ENCODE peak calls at places on chromosomes 6 and 20, in nine cellular contexts. S is keratinocyte; K is lower lobe of right lung; L is SJSA1; O is CD4-positive, CD25-positive, alpha-beta regulatory T cell; T is neural progenitor cell; Y is endothelial cell of umbilical vein; B is thyroid gland; Q is fibroblast of lung. M is an unnamed sample. For H3K4me1, the result is how much of the 10 kb centered on the place peaks cover.

GRCh38 chr6:36127462-36128016 is 2.8 kb upstream of the MAPK13 start:
- DNase-seq in S (no peak), K (peak), L (peak), O (no peak), T (no peak), Y (peak), B (peak), Q (peak), M (peak)

GRCh38 chr6:20978176-20978614 is 443.9 kb downstream of the CDKAL1 start:
- DNase-seq in S (no peak), K (no peak), L (no peak), O (no peak), T (no peak), Y (peak), B (no peak), Q (peak), M (peak)

GRCh38 chr6:106168097-106168888 is 82.2 kb downstream of the PRDM1 start:
- DNase-seq in S (no peak), K (no peak), L (no peak), O (no peak), T (no peak), Y (no peak), B (peak), Q (no peak), M (no peak)

GRCh38 chr20:3710703-3711417 is 1.5 kb downstream of the SIGLEC1 start:
- DNase-seq in S (no peak), K (peak), L (no peak), O (peak), T (peak), Y (peak), B (peak), Q (peak), M (peak)

GRCh38 chr6:158769696-158770446 is 49.3 kb downstream of the EZR start:
- DNase-seq in S (no peak), K (no peak), L (no peak), O (no peak), T (no peak), Y (no peak), B (no peak), Q (no peak), M (no peak)

GRCh38 chr20:37011147-37011546 is 59.6 kb upstream of the SAMHD1 start:
- DNase-seq in S (no peak), K (no peak), L (no peak), O (no peak), T (no peak), Y (no peak), B (no peak), Q (no peak), M (no peak)

GRCh38 chr20:3262566-3262965 is 23.6 kb upstream of the SLC4A11 start:
- DNase-seq in S (no peak), K (no peak), L (no peak), O (no peak), T (no peak), Y (no peak), B (no peak), Q (no peak), M (no peak)

GRCh38 chr6:98579089-98579488 is 255.3 kb upstream of the POU3F2 start:
- DNase-seq in S (no peak), K (no peak), L (peak), O (no peak), T (no peak), Y (no peak), B (no peak), Q (no peak), M (no peak)

GRCh38 chr6:81767163-81768000 is 14.9 kb upstream of the TENT5A start:
- DNase-seq in S (no peak), K (peak), L (no peak), O (no peak), T (no peak), Y (no peak), B (no peak), Q (peak), M (peak)

GRCh38 chr20:44780226-44780625 is 30.1 kb downstream of the RIMS4 start:
- DNase-seq in S (no peak), K (no peak), L (no peak), O (no peak), T (peak), Y (peak), B (peak), Q (peak), M (peak)

GRCh38 chr6:132400641-132401119 is 595 bp downstream of the MOXD1 start:
- DNase-seq in S (no peak), K (no peak), L (no peak), O (no peak), T (peak), Y (no peak), B (no peak), Q (no peak), M (peak)

GRCh38 chr6:132401120-132401940 is at the start of gene MOXD1:
- DNase-seq in S (no peak), K (no peak), L (peak), O (no peak), T (peak), Y (peak), B (peak), Q (peak), M (peak)

GRCh38 chr6:132399376-132400074 is 1.8 kb downstream of the MOXD1 start:
- DNase-seq in S (no peak), K (no peak), L (no peak), O (no peak), T (no peak), Y (no peak), B (no peak), Q (peak), M (peak)

GRCh38 chr6:132404330-132404729 is 3.1 kb upstream of the MOXD1 start:
- DNase-seq in S (no peak), K (no peak), L (no peak), O (no peak), T (no peak), Y (no peak), B (no peak), Q (no peak), M (no peak)

GRCh38 chr6:132401941-132402275 is 633 bp upstream of the MOXD1 start:
- DNase-seq in S (no peak), K (no peak), L (no peak), O (no peak), T (peak), Y (no peak), B (no peak), Q (no peak), M (no peak)
- H3K4me3 ChIP-seq in S (peak), K (peak), L (peak), O (no peak), T (peak), Y (no peak), B (no peak), Q (peak), M (peak)

GRCh38 chr6:17968081-17968518 is 19.3 kb downstream of the KIF13A start:
- DNase-seq in S (peak), K (no peak), L (peak), O (no peak), T (no peak), Y (no peak), B (peak), Q (no peak), M (peak)
- H3K4me1 ChIP-seq in S (half or more), K (under half), L (half or more), O (under half), T (under half), Y (under half), B (half or more), Q (under half), M (under half)

GRCh38 chr6:26312096-26312463 is 52.9 kb upstream of the BTN3A2 start:
- DNase-seq in S (no peak), K (no peak), L (no peak), O (no peak), T (no peak), Y (no peak), B (no peak), Q (no peak), M (peak)
- H3K4me3 ChIP-seq in S (peak), K (peak), L (peak), O (peak), T (peak), Y (peak), B (no peak), Q (peak), M (peak)

DNA sequence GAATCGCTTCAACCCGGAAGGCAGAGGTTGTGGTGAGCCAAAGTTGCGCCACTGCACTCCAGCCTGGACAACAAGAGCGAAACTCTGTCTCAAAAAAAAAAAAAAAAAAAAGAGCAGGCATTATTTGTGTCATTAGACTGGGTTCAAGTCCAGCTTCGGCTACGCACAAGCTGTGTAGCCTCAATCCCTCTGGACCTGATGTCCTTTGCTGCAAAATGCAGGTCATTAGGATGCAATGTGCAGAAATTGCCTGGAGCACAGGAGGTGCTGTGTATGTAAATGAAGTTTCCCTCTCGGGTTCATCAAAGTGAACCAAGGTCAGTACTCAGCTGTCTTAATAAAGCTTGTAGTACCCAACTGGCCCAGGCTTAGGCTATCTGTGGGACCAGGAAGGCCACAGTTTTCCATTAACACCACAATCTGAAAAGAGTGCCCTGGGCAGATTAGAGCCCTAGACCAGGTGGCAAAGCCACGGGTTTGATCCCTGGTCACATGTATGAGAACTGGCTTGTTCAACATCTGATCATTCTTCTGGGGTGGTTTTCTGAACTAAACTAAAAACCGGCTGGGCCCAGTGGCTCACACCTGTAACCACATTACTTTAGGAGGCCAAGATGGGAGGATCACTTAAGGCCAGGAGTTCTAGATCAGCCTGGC is 155.3 kb downstream of the ZMYND8 start:
- DNase-seq in S (no peak), K (no peak), L (no peak), O (no peak), T (no peak), Y (no peak), B (no peak), Q (no peak), M (no peak)
- H3K4me1 ChIP-seq in S (under half), K (under half), L (under half), O (under half), T (under half), Y (under half), B (under half), Q (under half), M (under half)

GRCh38 chr6:108561742-108562502 is 1.2 kb downstream of the FOXO3 start:
- DNase-seq in S (no peak), K (peak), L (peak), O (no peak), T (peak), Y (peak), B (peak), Q (no peak), M (peak)

GRCh38 chr6:108562503-108562993 is 1.8 kb downstream of the FOXO3 start:
- DNase-seq in S (peak), K (peak), L (peak), O (no peak), T (peak), Y (peak), B (peak), Q (peak), M (peak)

GRCh38 chr6:108559884-108560462 is 744 bp upstream of the FOXO3 start:
- DNase-seq in S (no peak), K (peak), L (peak), O (no peak), T (peak), Y (peak), B (peak), Q (peak), M (no peak)

GRCh38 chr6:108559097-108559883 is 1.4 kb upstream of the FOXO3 start:
- DNase-seq in S (no peak), K (peak), L (peak), O (peak), T (peak), Y (peak), B (peak), Q (peak), M (peak)

GRCh38 chr6:108560463-108561308 is at the start of gene FOXO3:
- DNase-seq in S (no peak), K (peak), L (peak), O (peak), T (peak), Y (peak), B (peak), Q (peak), M (peak)
- H3K4me3 ChIP-seq in S (peak), K (peak), L (peak), O (peak), T (peak), Y (peak), B (peak), Q (peak), M (peak)

GRCh38 chr6:3403244-3404154 is 53.4 kb downstream of the SLC22A23 start:
- DNase-seq in S (peak), K (no peak), L (no peak), O (no peak), T (no peak), Y (peak), B (no peak), Q (no peak), M (no peak)

GRCh38 chr6:3406928-3407809 is 49.7 kb downstream of the SLC22A23 start:
- DNase-seq in S (no peak), K (no peak), L (no peak), O (no peak), T (no peak), Y (no peak), B (no peak), Q (no peak), M (no peak)

GRCh38 chr6:3406362-3406809 is 50.5 kb downstream of the SLC22A23 start:
- DNase-seq in S (no peak), K (no peak), L (no peak), O (no peak), T (no peak), Y (no peak), B (no peak), Q (no peak), M (no peak)

GRCh38 chr6:3405679-3406078 is 51.2 kb downstream of the SLC22A23 start:
- DNase-seq in S (no peak), K (no peak), L (no peak), O (no peak), T (no peak), Y (no peak), B (no peak), Q (peak), M (peak)

DNA sequence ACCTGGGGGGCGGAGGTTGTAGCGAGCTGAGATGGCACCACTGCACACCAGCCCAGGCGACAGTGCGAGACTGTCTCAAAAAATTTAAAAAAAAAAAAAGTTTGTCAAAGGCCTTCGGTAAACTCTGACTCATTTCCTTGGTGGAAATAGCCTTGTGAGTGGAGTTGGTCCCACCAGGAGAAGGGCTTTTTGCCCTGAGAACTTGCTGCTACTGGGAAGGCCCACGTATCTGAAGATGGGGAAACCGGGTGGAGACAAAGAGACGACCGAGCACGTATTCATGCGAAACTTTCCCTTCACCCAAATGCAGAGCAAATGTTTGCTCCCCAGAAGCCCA is 51.7 kb downstream of the SLC22A23 start:
- DNase-seq in S (no peak), K (no peak), L (no peak), O (no peak), T (no peak), Y (no peak), B (no peak), Q (no peak), M (no peak)
- H3K4me1 ChIP-seq in S (under half), K (under half), L (under half), O (under half), T (under half), Y (under half), B (under half), Q (under half), M (half or more)

M was measured in adipocyte.